ENCODE peak calls at places on chromosomes 7 and 10, in six cellular contexts. One of them, this sample, is unnamed.

GRCh38 chr7:140639366-140640053 is 1.1 kb downstream of the DENND2A start:
- DNase-seq in epithelial cell of proximal tubule: no peak
- DNase-seq in effector memory CD8-positive, alpha-beta T cell: no peak
- DNase-seq in A172: no peak
- DNase-seq in naive B cell: no peak
- DNase-seq in activated CD4-positive, alpha-beta T cell treated with anti-CD3 and anti-CD28 coated beads, Interleukin-2, amount 50 U/mL, for 48 hours: peak
- DNase-seq in this sample: no peak

GRCh38 chr10:51137741-51138529 is 63.6 kb downstream of the PRKG1 start:
- DNase-seq in A172: no peak
- DNase-seq in naive B cell: no peak
- DNase-seq in effector memory CD8-positive, alpha-beta T cell: no peak
- DNase-seq in epithelial cell of proximal tubule: peak
- DNase-seq in activated CD4-positive, alpha-beta T cell treated with anti-CD3 and anti-CD28 coated beads, Interleukin-2, amount 50 U/mL, for 48 hours: no peak
- DNase-seq in this sample: no peak

GRCh38 chr7:158949359-158949758 is 93.0 kb downstream of the DYNC2I1 start:
- DNase-seq in A172: no peak
- DNase-seq in naive B cell: no peak
- DNase-seq in activated CD4-positive, alpha-beta T cell treated with anti-CD3 and anti-CD28 coated beads, Interleukin-2, amount 50 U/mL, for 48 hours: no peak
- DNase-seq in effector memory CD8-positive, alpha-beta T cell: no peak
- DNase-seq in epithelial cell of proximal tubule: no peak
- DNase-seq in this sample: no peak

GRCh38 chr7:132270517-132270916 is 305.8 kb downstream of the PLXNA4 start:
- DNase-seq in effector memory CD8-positive, alpha-beta T cell: no peak
- DNase-seq in A172: peak
- DNase-seq in activated CD4-positive, alpha-beta T cell treated with anti-CD3 and anti-CD28 coated beads, Interleukin-2, amount 50 U/mL, for 48 hours: no peak
- DNase-seq in naive B cell: no peak
- DNase-seq in epithelial cell of proximal tubule: no peak
- DNase-seq in this sample: no peak

GRCh38 chr7:45050198-45050597 is 38.6 kb downstream of the NACAD start:
- DNase-seq in epithelial cell of proximal tubule: no peak
- DNase-seq in A172: no peak
- DNase-seq in naive B cell: no peak
- DNase-seq in effector memory CD8-positive, alpha-beta T cell: no peak
- DNase-seq in activated CD4-positive, alpha-beta T cell treated with anti-CD3 and anti-CD28 coated beads, Interleukin-2, amount 50 U/mL, for 48 hours: no peak
- DNase-seq in this sample: no peak

GRCh38 chr7:115840702-115841101 is 189.9 kb downstream of the TFEC start:
- DNase-seq in effector memory CD8-positive, alpha-beta T cell: no peak
- DNase-seq in epithelial cell of proximal tubule: no peak
- DNase-seq in A172: no peak
- DNase-seq in activated CD4-positive, alpha-beta T cell treated with anti-CD3 and anti-CD28 coated beads, Interleukin-2, amount 50 U/mL, for 48 hours: no peak
- DNase-seq in naive B cell: no peak
- DNase-seq in this sample: no peak

GRCh38 chr10:86970887-86971145 is 2.5 kb downstream of the ADIRF start:
- DNase-seq in A172: no peak
- DNase-seq in naive B cell: no peak
- DNase-seq in effector memory CD8-positive, alpha-beta T cell: no peak
- DNase-seq in activated CD4-positive, alpha-beta T cell treated with anti-CD3 and anti-CD28 coated beads, Interleukin-2, amount 50 U/mL, for 48 hours: no peak
- DNase-seq in epithelial cell of proximal tubule: no peak
- DNase-seq in this sample: no peak

GRCh38 chr7:157276091-157276561 is 60.7 kb upstream of the DNAJB6 start:
- DNase-seq in effector memory CD8-positive, alpha-beta T cell: no peak
- DNase-seq in naive B cell: no peak
- DNase-seq in activated CD4-positive, alpha-beta T cell treated with anti-CD3 and anti-CD28 coated beads, Interleukin-2, amount 50 U/mL, for 48 hours: no peak
- DNase-seq in epithelial cell of proximal tubule: no peak
- DNase-seq in A172: no peak
- DNase-seq in this sample: no peak

GRCh38 chr7:636396-636795 is 90.1 kb upstream of the DNAAF5 start:
- DNase-seq in activated CD4-positive, alpha-beta T cell treated with anti-CD3 and anti-CD28 coated beads, Interleukin-2, amount 50 U/mL, for 48 hours: peak
- DNase-seq in effector memory CD8-positive, alpha-beta T cell: peak
- DNase-seq in naive B cell: no peak
- DNase-seq in epithelial cell of proximal tubule: no peak
- DNase-seq in A172: peak
- DNase-seq in this sample: no peak

GRCh38 chr7:20141666-20142065 is 75.5 kb downstream of the MACC1 start:
- DNase-seq in activated CD4-positive, alpha-beta T cell treated with anti-CD3 and anti-CD28 coated beads, Interleukin-2, amount 50 U/mL, for 48 hours: no peak
- DNase-seq in effector memory CD8-positive, alpha-beta T cell: no peak
- DNase-seq in naive B cell: no peak
- DNase-seq in epithelial cell of proximal tubule: no peak
- DNase-seq in A172: no peak
- DNase-seq in this sample: no peak

GRCh38 chr7:96737545-96738050 is 28.0 kb upstream of the SEM1 start:
- DNase-seq in effector memory CD8-positive, alpha-beta T cell: no peak
- DNase-seq in epithelial cell of proximal tubule: no peak
- DNase-seq in naive B cell: no peak
- DNase-seq in A172: no peak
- DNase-seq in activated CD4-positive, alpha-beta T cell treated with anti-CD3 and anti-CD28 coated beads, Interleukin-2, amount 50 U/mL, for 48 hours: no peak
- DNase-seq in this sample: no peak

GRCh38 chr7:47327306-47327697 is 254.6 kb downstream of the TNS3 start:
- DNase-seq in epithelial cell of proximal tubule: no peak
- DNase-seq in A172: no peak
- DNase-seq in activated CD4-positive, alpha-beta T cell treated with anti-CD3 and anti-CD28 coated beads, Interleukin-2, amount 50 U/mL, for 48 hours: no peak
- DNase-seq in naive B cell: no peak
- DNase-seq in effector memory CD8-positive, alpha-beta T cell: no peak
- DNase-seq in this sample: no peak

GRCh38 chr10:86969421-86970041 is 1.2 kb downstream of the ADIRF start:
- DNase-seq in activated CD4-positive, alpha-beta T cell treated with anti-CD3 and anti-CD28 coated beads, Interleukin-2, amount 50 U/mL, for 48 hours: no peak
- DNase-seq in A172: peak
- DNase-seq in epithelial cell of proximal tubule: no peak
- DNase-seq in effector memory CD8-positive, alpha-beta T cell: no peak
- DNase-seq in naive B cell: no peak
- DNase-seq in this sample: no peak

GRCh38 chr10:47165168-47165710 is 134.8 kb upstream of the GDF10 start:
- DNase-seq in A172: no peak
- DNase-seq in activated CD4-positive, alpha-beta T cell treated with anti-CD3 and anti-CD28 coated beads, Interleukin-2, amount 50 U/mL, for 48 hours: no peak
- DNase-seq in effector memory CD8-positive, alpha-beta T cell: no peak
- DNase-seq in naive B cell: no peak
- DNase-seq in epithelial cell of proximal tubule: no peak
- DNase-seq in this sample: no peak

GRCh38 chr7:2193575-2194305 is 39.0 kb downstream of the MAD1L1 start:
- DNase-seq in effector memory CD8-positive, alpha-beta T cell: no peak
- DNase-seq in A172: no peak
- DNase-seq in activated CD4-positive, alpha-beta T cell treated with anti-CD3 and anti-CD28 coated beads, Interleukin-2, amount 50 U/mL, for 48 hours: no peak
- DNase-seq in epithelial cell of proximal tubule: no peak
- DNase-seq in naive B cell: no peak
- DNase-seq in this sample: no peak

GRCh38 chr7:128791121-128791967 is 424 bp upstream of the CCDC136 start:
- DNase-seq in epithelial cell of proximal tubule: no peak
- DNase-seq in effector memory CD8-positive, alpha-beta T cell: peak
- DNase-seq in A172: peak
- DNase-seq in activated CD4-positive, alpha-beta T cell treated with anti-CD3 and anti-CD28 coated beads, Interleukin-2, amount 50 U/mL, for 48 hours: peak
- DNase-seq in naive B cell: peak
- DNase-seq in this sample: no peak